ENCODE peak calls at places on chromosomes 16 and 17, in nine cellular contexts. V is fibroblast of lung, N is H1, K is SK-N-SH, W is brain microvascular endothelial cell, P is heart right ventricle, D is PC-9, Y is osteoblast, H is ovary. Q is an unnamed sample.

GRCh38 chr17:35577826-35578194 is 561 bp downstream of the PEX12 start:
- DNase-seq in V (peak; percentile 24), N (no peak), K (peak; percentile 22), W (peak; percentile 11), P (no peak), D (no peak), Y (no peak), H (no peak), Q (no peak)

GRCh38 chr17:81489986-81490598 is 22.5 kb downstream of the ACTG1 start:
- DNase-seq in V (no peak), N (no peak), K (no peak), W (no peak), P (peak; percentile 7), D (no peak), Y (no peak), H (no peak), Q (no peak)

GRCh38 chr16:27460663-27461482 is 58.9 kb downstream of the IL21R start:
- DNase-seq in V (peak; percentile 26), N (no peak), K (no peak), W (no peak), P (no peak), D (no peak), Y (peak; percentile 90), H (no peak), Q (no peak)

GRCh38 chr17:50511058-50511457 is 2.8 kb downstream of the MYCBPAP start:
- DNase-seq in V (no peak), N (no peak), K (no peak), W (no peak), P (no peak), D (peak; percentile 86), Y (peak; percentile 78), H (no peak), Q (peak; percentile 26)

GRCh38 chr16:79605999-79606398 is 5.5 kb upstream of the MAF start:
- DNase-seq in V (peak; percentile 58), N (no peak), K (no peak), W (peak; percentile 58), P (no peak), D (no peak), Y (peak; percentile 66), H (no peak), Q (no peak)

GRCh38 chr16:79628501-79628975 is 28.0 kb upstream of the MAF start:
- DNase-seq in V (peak; percentile 96), N (no peak), K (no peak), W (peak; percentile 98), P (no peak), D (peak; percentile 39), Y (peak; percentile 55), H (no peak), Q (no peak)

GRCh38 chr16:83473109-83473508 is 334.7 kb upstream of the HSBP1 start:
- DNase-seq in V (no peak), N (no peak), K (no peak), W (no peak), P (no peak), D (no peak), Y (no peak), H (no peak), Q (no peak)

GRCh38 chr17:57675427-57675826 is 69.7 kb downstream of the CCDC182 start:
- DNase-seq in V (no peak), N (no peak), K (no peak), W (no peak), P (no peak), D (no peak), Y (no peak), H (no peak), Q (no peak)

GRCh38 chr16:676565-677297 is 1.3 kb downstream of the RHBDL1 start:
- DNase-seq in V (no peak), N (no peak), K (no peak), W (no peak), P (no peak), D (peak; percentile 60), Y (no peak), H (no peak), Q (no peak)

DNA sequence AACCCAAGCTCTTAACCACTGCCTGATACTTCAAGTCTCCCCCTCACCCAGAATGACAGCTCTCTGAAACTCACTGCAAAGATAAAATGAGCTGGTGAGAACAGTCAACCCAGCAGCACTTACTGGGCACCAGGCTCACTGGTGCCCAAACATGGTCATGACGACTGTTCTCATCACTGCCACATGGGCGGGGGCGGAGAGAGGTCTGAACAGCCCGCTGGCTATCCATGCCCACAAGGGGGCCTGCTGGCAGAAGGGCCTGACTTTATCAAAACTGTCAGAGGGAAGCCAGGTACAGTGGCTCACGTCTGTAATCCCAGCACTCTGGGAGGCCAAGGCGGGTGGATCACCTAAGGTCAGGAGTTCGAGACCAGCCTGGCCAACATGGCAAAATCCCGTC is 4.0 kb downstream of the MYBBP1A start:
- DNase-seq in V (no peak), N (no peak), K (peak; percentile 43), W (no peak), P (no peak), D (no peak), Y (no peak), H (no peak), Q (no peak)
- H3K36me3 ChIP-seq in V (peaks cover 20% of the 10 kb centered on the region), N (peaks cover 56% of the 10 kb centered on the region), K (peaks cover 65% of the 10 kb centered on the region), W (peaks cover 63% of the 10 kb centered on the region), P (no peaks in the 10 kb centered on the region), D (peaks cover 49% of the 10 kb centered on the region), Y (peaks cover 62% of the 10 kb centered on the region), H (no peaks in the 10 kb centered on the region), Q (peaks cover 31% of the 10 kb centered on the region)

GRCh38 chr16:25013049-25013448 is 2.1 kb downstream of the ARHGAP17 start:
- DNase-seq in V (no peak), N (no peak), K (no peak), W (no peak), P (no peak), D (no peak), Y (no peak), H (no peak), Q (no peak)
- H3K27ac ChIP-seq in V (peak overlapping the region; percentile 88), N (no peak overlapping the region), K (no peak overlapping the region), W (peak overlapping the region; percentile 87), P (no peak overlapping the region), D (peak overlapping the region; percentile 48), Y (peak overlapping the region; percentile 83), H (no peak overlapping the region), Q (peak overlapping the region; percentile 94)

GRCh38 chr17:10162034-10162433 is 36.4 kb downstream of the GAS7 start:
- DNase-seq in V (no peak), N (no peak), K (no peak), W (no peak), P (no peak), D (no peak), Y (no peak), H (no peak), Q (no peak)

GRCh38 chr17:10156579-10157488 is 41.6 kb downstream of the GAS7 start:
- DNase-seq in V (no peak), N (no peak), K (no peak), W (no peak), P (peak; percentile 20), D (no peak), Y (peak; percentile 61), H (no peak), Q (no peak)

GRCh38 chr17:10166181-10166935 is 32.0 kb downstream of the GAS7 start:
- DNase-seq in V (no peak), N (no peak), K (no peak), W (no peak), P (no peak), D (no peak), Y (no peak), H (no peak), Q (no peak)

GRCh38 chr17:10156082-10156445 is 42.3 kb downstream of the GAS7 start:
- DNase-seq in V (no peak), N (no peak), K (no peak), W (no peak), P (no peak), D (no peak), Y (no peak), H (no peak), Q (no peak)

DNA sequence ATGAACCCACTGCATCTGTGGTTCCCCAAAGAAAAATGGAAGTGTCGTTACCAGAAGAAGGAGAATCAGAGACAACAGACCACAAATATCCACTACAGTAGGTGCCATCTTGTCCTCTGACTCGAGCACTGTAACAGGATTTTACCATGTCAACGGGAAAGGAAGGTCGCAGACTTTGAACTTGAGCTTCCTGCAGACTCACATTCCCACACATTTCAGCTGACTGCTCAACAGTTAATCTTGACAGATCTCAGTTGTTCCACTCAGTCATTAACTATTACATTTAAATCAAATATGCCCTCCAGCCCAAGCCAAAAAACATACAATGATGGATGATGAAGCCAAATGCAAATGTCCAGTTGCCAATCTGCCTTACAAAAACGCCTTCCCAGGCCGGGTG is 37.0 kb downstream of the GAS7 start:
- DNase-seq in V (no peak), N (no peak), K (no peak), W (no peak), P (no peak), D (no peak), Y (no peak), H (no peak), Q (no peak)
- H3K4me3 ChIP-seq in V (no peak overlapping the region), N (no peak overlapping the region), K (no peak overlapping the region), W (no peak overlapping the region), P (no peak overlapping the region), D (no peak overlapping the region), Y (no peak overlapping the region), H (no peak overlapping the region), Q (no peak overlapping the region)

GRCh38 chr16:4890026-4890425 is 42.7 kb downstream of the UBN1 start:
- DNase-seq in V (no peak), N (no peak), K (no peak), W (no peak), P (no peak), D (no peak), Y (no peak), H (no peak), Q (no peak)

GRCh38 chr16:4891886-4892216 is 44.6 kb downstream of the UBN1 start:
- DNase-seq in V (no peak), N (no peak), K (no peak), W (no peak), P (no peak), D (no peak), Y (no peak), H (no peak), Q (no peak)

GRCh38 chr16:4892356-4893102 is 44.4 kb downstream of the PPL start:
- DNase-seq in V (peak; percentile 39), N (no peak), K (no peak), W (no peak), P (peak; percentile 42), D (no peak), Y (peak; percentile 91), H (no peak), Q (no peak)

GRCh38 chr16:4890686-4891085 is 43.4 kb downstream of the UBN1 start:
- DNase-seq in V (no peak), N (no peak), K (no peak), W (no peak), P (no peak), D (no peak), Y (peak; percentile 66), H (no peak), Q (no peak)

DNA sequence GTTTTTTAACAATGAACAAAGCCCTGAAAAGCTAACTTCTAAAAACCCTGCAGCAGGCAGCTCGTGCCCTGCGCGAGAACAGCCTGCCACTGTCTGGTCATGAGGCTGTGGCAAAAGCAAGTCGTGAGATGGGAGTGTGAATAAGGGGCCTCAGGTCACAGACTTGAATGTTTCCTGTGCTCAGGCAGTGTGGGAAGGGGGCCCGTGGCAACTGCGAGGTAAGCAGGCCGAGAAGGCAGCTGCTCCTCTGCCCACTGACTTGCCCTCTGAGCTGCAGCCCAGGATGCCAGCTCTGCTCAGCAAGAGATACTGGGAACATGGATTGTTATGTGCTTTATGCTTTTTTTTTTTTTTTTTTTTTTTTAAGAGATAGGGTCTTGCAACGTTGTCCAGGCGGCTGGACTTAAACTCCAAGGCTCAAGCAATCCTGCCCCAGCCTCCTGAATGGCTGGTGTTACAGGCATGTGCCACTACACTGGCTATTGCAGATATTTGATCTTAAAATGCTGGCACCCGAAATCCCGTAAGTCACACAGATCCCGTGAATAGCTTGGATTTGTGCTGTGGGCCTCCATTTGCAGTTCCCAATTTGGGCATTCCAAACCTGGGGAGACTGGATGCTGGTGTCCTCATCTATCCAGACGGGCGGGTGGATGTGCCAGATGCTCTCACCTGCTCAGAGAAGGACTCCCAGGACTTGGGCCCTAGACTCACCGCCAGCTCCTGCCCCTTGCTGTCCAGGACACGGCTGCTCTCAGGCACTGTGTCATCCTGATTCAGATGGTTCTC is 44.0 kb downstream of the UBN1 start:
- DNase-seq in V (no peak), N (no peak), K (no peak), W (no peak), P (no peak), D (no peak), Y (peak; percentile 81), H (no peak), Q (no peak)
- H3K36me3 ChIP-seq in V (peaks cover 7% of the 10 kb centered on the region), N (peaks cover 20% of the 10 kb centered on the region), K (peaks cover 48% of the 10 kb centered on the region), W (peaks cover 2% of the 10 kb centered on the region), P (no peaks in the 10 kb centered on the region), D (peaks cover 16% of the 10 kb centered on the region), Y (peaks cover 12% of the 10 kb centered on the region), H (no peaks in the 10 kb centered on the region), Q (peaks cover 2% of the 10 kb centered on the region)